ENCODE peak calls at places on chromosome 21, in six cellular contexts. D, N, S, F, V and P are unnamed samples.

GRCh38 chr21:28949318-28949717 is 43.4 kb downstream of the LTN1 start:
- DNase-seq in D (no peak), N (no peak), S (no peak), F (no peak), V (no peak), P (no peak)

GRCh38 chr21:16708431-16708830 is 804.4 kb upstream of the CXADR start:
- DNase-seq in D (no peak), N (no peak), S (no peak), F (no peak), V (no peak), P (peak; percentile 8)

GRCh38 chr21:35697321-35697808 is 363.0 kb downstream of the SETD4 start:
- DNase-seq in D (peak; percentile 66), N (peak; percentile 68), S (no peak), F (no peak), V (peak; percentile 29), P (peak; percentile 13)

GRCh38 chr21:29347274-29347681 is 48.6 kb downstream of the BACH1 start:
- DNase-seq in D (no peak), N (no peak), S (no peak), F (no peak), V (no peak), P (no peak)

GRCh38 chr21:28016571-28016970 is 976.1 kb downstream of the LTN1 start:
- DNase-seq in D (no peak), N (no peak), S (no peak), F (no peak), V (no peak), P (no peak)

GRCh38 chr21:33514234-33514633 is 22.7 kb upstream of the DNAJC28 start:
- DNase-seq in D (no peak), N (no peak), S (no peak), F (no peak), V (no peak), P (no peak)

GRCh38 chr21:39867198-39867650 is at the start of gene PCP4:
- DNase-seq in D (no peak), N (peak; percentile 42), S (peak; percentile 44), F (peak; percentile 4), V (peak; percentile 26), P (no peak)

GRCh38 chr21:33769057-33769456 is 126.8 kb downstream of the ITSN1 start:
- DNase-seq in D (no peak), N (no peak), S (no peak), F (no peak), V (no peak), P (no peak)

GRCh38 chr21:37974081-37974480 is 57.8 kb upstream of the KCNJ6 start:
- DNase-seq in D (no peak), N (no peak), S (peak; percentile 45), F (peak; percentile 51), V (no peak), P (peak; percentile 5)

GRCh38 chr21:14826630-14827029 is 238.2 kb downstream of the NRIP1 start:
- DNase-seq in D (no peak), N (no peak), S (no peak), F (no peak), V (no peak), P (no peak)

GRCh38 chr21:29104239-29104708 is 26.2 kb upstream of the MAP3K7CL start:
- DNase-seq in D (no peak), N (no peak), S (no peak), F (no peak), V (no peak), P (no peak)

GRCh38 chr21:14991957-14992356 is 72.8 kb downstream of the NRIP1 start:
- DNase-seq in D (no peak), N (no peak), S (no peak), F (no peak), V (no peak), P (no peak)

GRCh38 chr21:16437586-16437985 is 707.8 kb downstream of the USP25 start:
- DNase-seq in D (no peak), N (no peak), S (no peak), F (no peak), V (no peak), P (no peak)

GRCh38 chr21:32578107-32578691 is 7.1 kb downstream of the TCP10L start:
- DNase-seq in D (no peak), N (no peak), S (no peak), F (no peak), V (no peak), P (no peak)

GRCh38 chr21:37367301-37367757 is 756 bp downstream of the DYRK1A start:
- DNase-seq in D (no peak), N (no peak), S (no peak), F (no peak), V (no peak), P (no peak)

GRCh38 chr21:29164330-29164942 is 34.0 kb downstream of the MAP3K7CL start:
- DNase-seq in D (no peak), N (no peak), S (peak; percentile 55), F (peak; percentile 76), V (no peak), P (peak; percentile 83)

GRCh38 chr21:15422761-15423160 is 307.0 kb upstream of the USP25 start:
- DNase-seq in D (no peak), N (no peak), S (peak; percentile 56), F (no peak), V (no peak), P (peak; percentile 92)

GRCh38 chr21:36040389-36040788 is 19.9 kb downstream of the SETD4 start:
- DNase-seq in D (no peak), N (no peak), S (no peak), F (no peak), V (no peak), P (no peak)

GRCh38 chr21:28959367-28960099 is 33.1 kb downstream of the LTN1 start:
- DNase-seq in D (no peak), N (no peak), S (no peak), F (peak; percentile 79), V (no peak), P (peak; percentile 33)

GRCh38 chr21:33139084-33139483 is 69.1 kb downstream of the OLIG1 start:
- DNase-seq in D (no peak), N (no peak), S (no peak), F (no peak), V (no peak), P (no peak)

GRCh38 chr21:31557421-31557955 is 102.0 kb upstream of the SOD1 start:
- DNase-seq in D (no peak), N (no peak), S (no peak), F (no peak), V (no peak), P (no peak)

GRCh38 chr21:38505654-38506523 is 7.6 kb upstream of the ERG start:
- DNase-seq in D (no peak), N (no peak), S (peak; percentile 55), F (peak; percentile 60), V (no peak), P (peak; percentile 70)

GRCh38 chr21:31911138-31911907 is 38.5 kb downstream of the HUNK start:
- DNase-seq in D (no peak), N (no peak), S (peak; percentile 38), F (peak; percentile 47), V (no peak), P (no peak)

GRCh38 chr21:35503646-35504045 is 454.5 kb upstream of the RUNX1 start:
- DNase-seq in D (no peak), N (no peak), S (no peak), F (no peak), V (no peak), P (no peak)

GRCh38 chr21:38236232-38236631 is 20.6 kb upstream of the KCNJ15 start:
- DNase-seq in D (no peak), N (no peak), S (no peak), F (no peak), V (no peak), P (no peak)

GRCh38 chr21:36856643-36857042 is 109.8 kb downstream of the HLCS start:
- DNase-seq in D (no peak), N (no peak), S (no peak), F (no peak), V (no peak), P (no peak)

GRCh38 chr21:8997011-8997440 is 1524.4 kb upstream of the TPTE start:
- DNase-seq in D (no peak), N (no peak), S (no peak), F (no peak), V (no peak), P (no peak)

GRCh38 chr21:8992731-8993174 is 1528.6 kb upstream of the TPTE start:
- DNase-seq in D (no peak), N (no peak), S (no peak), F (no peak), V (no peak), P (no peak)

GRCh38 chr21:8993284-8993942 is 1528.0 kb upstream of the TPTE start:
- DNase-seq in D (no peak), N (no peak), S (no peak), F (no peak), V (no peak), P (no peak)

GRCh38 chr21:8993943-8994639 is 1527.3 kb upstream of the TPTE start:
- DNase-seq in D (no peak), N (no peak), S (no peak), F (no peak), V (no peak), P (no peak)

GRCh38 chr21:8994640-8995511 is 1526.5 kb upstream of the TPTE start:
- DNase-seq in D (no peak), N (no peak), S (no peak), F (no peak), V (no peak), P (no peak)
- TF ChIP-seq CTCF in D (no peak), N (no peak), S (peak; percentile 20), F (no peak), V (no peak), P (no peak)

GRCh38 chr21:44656868-44657267 is 864 bp upstream of the KRTAP12-3 start:
- DNase-seq in D (no peak), N (no peak), S (no peak), F (no peak), V (no peak), P (no peak)
- TF ChIP-seq CTCF in D (no peak), N (no peak), S (no peak), F (no peak), V (no peak), P (no peak)

GRCh38 chr21:45549670-45550463 is 7.6 kb upstream of the SLC19A1 start:
- DNase-seq in D (peak; percentile 17), N (no peak), S (no peak), F (no peak), V (no peak), P (no peak)
- TF ChIP-seq CTCF in D (no peak), N (no peak), S (no peak), F (peak; percentile 29), V (no peak), P (no peak)

DNA sequence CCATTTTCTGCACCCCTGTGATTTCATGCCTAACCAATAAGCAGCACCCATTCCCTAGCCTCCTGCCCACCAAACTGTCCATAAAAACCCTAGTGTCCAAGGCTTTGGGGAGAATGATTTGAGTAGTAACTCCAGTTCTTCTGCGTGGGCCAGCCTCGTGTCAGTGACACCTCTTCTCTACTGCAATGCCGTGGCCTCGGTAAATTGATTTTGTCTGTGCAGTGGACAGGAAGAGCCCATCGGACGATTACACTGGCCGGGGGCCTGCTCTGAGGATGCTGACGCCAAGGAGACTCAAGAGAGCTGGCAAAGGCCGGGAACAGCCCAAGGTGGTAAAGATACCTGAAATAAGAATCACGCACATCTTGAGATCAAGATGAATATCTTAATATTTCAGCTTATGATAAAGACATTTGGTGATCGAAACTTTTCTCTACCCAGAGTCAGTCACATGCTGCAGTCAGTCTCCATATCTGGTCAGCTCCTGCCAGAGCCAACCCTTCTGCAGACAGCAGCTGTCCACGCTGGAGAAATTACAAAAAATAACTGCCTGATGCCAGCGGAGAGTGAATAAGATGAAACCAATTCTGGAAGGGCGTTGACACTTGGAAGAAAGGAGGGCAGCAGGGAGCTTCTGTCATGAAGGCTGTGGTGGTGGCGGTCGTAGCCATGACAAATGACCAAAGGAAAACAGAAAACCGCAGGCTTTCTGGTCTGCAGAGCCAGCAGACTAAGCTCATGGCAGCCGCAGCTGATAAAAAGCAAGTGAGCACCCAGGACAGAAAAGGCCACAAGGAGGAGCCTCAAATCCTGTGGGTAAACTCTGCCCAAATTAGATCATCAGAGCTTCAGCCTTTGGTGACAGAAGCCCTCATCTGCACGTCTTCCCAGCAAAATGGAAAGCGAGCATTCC is 29.1 kb downstream of the RSPH1 start:
- DNase-seq in D (no peak), N (no peak), S (no peak), F (no peak), V (no peak), P (no peak)
- TF ChIP-seq CTCF in D (peak; percentile 55), N (no peak), S (no peak), F (peak; percentile 12), V (no peak), P (peak; percentile 28)